ENCODE peak calls at places on chromosomes 16 and 17, in six cellular contexts. W is mesendoderm, M is mesenchymal stem cell, Z is H9, J is neuronal stem cell, Y is H1. O is an unnamed sample.

GRCh38 chr17:40550608-40551007 is 14.7 kb downstream of the CCR7 start:
- DNase-seq in W (no peak), M (peak), Z (no peak), J (no peak), Y (no peak), O (peak)

GRCh38 chr16:53876811-53877210 is 172.9 kb downstream of the FTO start:
- DNase-seq in W (no peak), M (no peak), Z (no peak), J (no peak), Y (no peak), O (no peak)

GRCh38 chr17:27502526-27503324 is 46.5 kb downstream of the KSR1 start:
- DNase-seq in W (no peak), M (peak), Z (no peak), J (no peak), Y (no peak), O (peak)

GRCh38 chr17:79991924-79992656 is 43.6 kb downstream of the TBC1D16 start:
- DNase-seq in W (peak), M (peak), Z (peak), J (no peak), Y (no peak), O (peak)

GRCh38 chr16:19912445-19913305 is 28.0 kb upstream of the GPRC5B start:
- DNase-seq in W (peak), M (peak), Z (no peak), J (no peak), Y (no peak), O (peak)

GRCh38 chr17:19897108-19897854 is 29.5 kb upstream of the ULK2 start:
- DNase-seq in W (no peak), M (peak), Z (no peak), J (no peak), Y (no peak), O (no peak)

GRCh38 chr16:81467072-81467471 is 22.5 kb downstream of the CMIP start:
- DNase-seq in W (no peak), M (no peak), Z (no peak), J (no peak), Y (no peak), O (no peak)

GRCh38 chr17:39737761-39738567 is at the start of gene GRB7:
- DNase-seq in W (peak), M (no peak), Z (peak), J (no peak), Y (no peak), O (no peak)

GRCh38 chr16:84907575-84907974 is 87.8 kb downstream of the CRISPLD2 start:
- DNase-seq in W (no peak), M (peak), Z (no peak), J (no peak), Y (no peak), O (peak)

GRCh38 chr17:58338907-58339774 is 10.5 kb upstream of the TSPOAP1 start:
- DNase-seq in W (peak), M (peak), Z (peak), J (no peak), Y (no peak), O (peak)

GRCh38 chr16:22191966-22192260 is 14.2 kb upstream of the EEF2K start:
- DNase-seq in W (no peak), M (no peak), Z (no peak), J (no peak), Y (no peak), O (peak)

GRCh38 chr17:31571124-31571892 is 179.8 kb downstream of the RAB11FIP4 start:
- DNase-seq in W (no peak), M (peak), Z (no peak), J (no peak), Y (no peak), O (peak)

GRCh38 chr17:70144260-70144846 is 25.0 kb upstream of the KCNJ2 start:
- DNase-seq in W (no peak), M (peak), Z (no peak), J (peak), Y (no peak), O (peak)

GRCh38 chr17:41510251-41511065 is 5.0 kb upstream of the KRT13 start:
- DNase-seq in W (peak), M (no peak), Z (peak), J (no peak), Y (no peak), O (no peak)

GRCh38 chr17:73782641-73783381 is 138.6 kb upstream of the SDK2 start:
- DNase-seq in W (peak), M (no peak), Z (peak), J (no peak), Y (no peak), O (no peak)

GRCh38 chr17:29572691-29573557 is 4.4 kb downstream of the TP53I13 start:
- DNase-seq in W (no peak), M (peak), Z (peak), J (peak), Y (no peak), O (peak)

GRCh38 chr16:69031877-69032301 is 73.6 kb upstream of the HAS3 start:
- DNase-seq in W (no peak), M (no peak), Z (no peak), J (no peak), Y (no peak), O (no peak)

GRCh38 chr17:65062168-65062915 is 5.8 kb upstream of the GNA13 start:
- DNase-seq in W (peak), M (peak), Z (no peak), J (no peak), Y (no peak), O (no peak)

GRCh38 chr16:25118851-25119584 is 7.5 kb downstream of the LCMT1 start:
- DNase-seq in W (no peak), M (no peak), Z (no peak), J (no peak), Y (no peak), O (no peak)

GRCh38 chr16:12584488-12585233 is 219.0 kb downstream of the CPPED1 start:
- DNase-seq in W (peak), M (no peak), Z (no peak), J (no peak), Y (no peak), O (no peak)

GRCh38 chr17:79907855-79908254 is 68.6 kb upstream of the CBX4 start:
- DNase-seq in W (no peak), M (no peak), Z (no peak), J (no peak), Y (no peak), O (peak)

GRCh38 chr17:44522883-44523671 is 19.9 kb upstream of the GPATCH8 start:
- DNase-seq in W (peak), M (peak), Z (peak), J (no peak), Y (no peak), O (peak)

GRCh38 chr16:4032768-4033167 is 83.5 kb downstream of the ADCY9 start:
- DNase-seq in W (no peak), M (no peak), Z (no peak), J (no peak), Y (no peak), O (peak)

GRCh38 chr16:11744075-11744470 is 1.4 kb upstream of the TXNDC11 start:
- DNase-seq in W (no peak), M (no peak), Z (no peak), J (no peak), Y (no peak), O (no peak)

GRCh38 chr17:2683912-2684311 is 27.7 kb downstream of the CLUH start:
- DNase-seq in W (no peak), M (no peak), Z (no peak), J (no peak), Y (no peak), O (peak)

GRCh38 chr17:38885728-38886642 is 16.1 kb downstream of the LASP1 start:
- DNase-seq in W (peak), M (peak), Z (peak), J (no peak), Y (no peak), O (peak)

GRCh38 chr16:566475-567361 is at the start of gene NHLRC4:
- DNase-seq in W (peak), M (peak), Z (peak), J (no peak), Y (no peak), O (peak)

GRCh38 chr17:46063239-46063638 is 64.2 kb downstream of the STH start:
- DNase-seq in W (peak), M (peak), Z (no peak), J (no peak), Y (no peak), O (peak)

GRCh38 chr17:81306898-81307510 is 11.9 kb upstream of the SLC38A10 start:
- DNase-seq in W (no peak), M (no peak), Z (no peak), J (no peak), Y (no peak), O (no peak)

GRCh38 chr17:38428150-38428642 is at the start of gene ARHGAP23:
- DNase-seq in W (peak), M (peak), Z (peak), J (no peak), Y (no peak), O (peak)

GRCh38 chr16:50284131-50284911 is 18.0 kb downstream of the ADCY7 start:
- DNase-seq in W (no peak), M (no peak), Z (no peak), J (no peak), Y (no peak), O (no peak)

GRCh38 chr17:83080641-83081560 is 1.5 kb downstream of the METRNL start:
- DNase-seq in W (no peak), M (peak), Z (no peak), J (no peak), Y (no peak), O (peak)

GRCh38 chr17:2977157-2977556 is 86.2 kb downstream of the OR1D5 start:
- DNase-seq in W (no peak), M (no peak), Z (no peak), J (no peak), Y (no peak), O (peak)

GRCh38 chr17:49618112-49618611 is 42.5 kb downstream of the NXPH3 start:
- DNase-seq in W (no peak), M (no peak), Z (no peak), J (no peak), Y (no peak), O (peak)

GRCh38 chr17:77211681-77212080 is 70.9 kb downstream of the SEC14L1 start:
- DNase-seq in W (no peak), M (no peak), Z (no peak), J (no peak), Y (no peak), O (no peak)

GRCh38 chr17:77210946-77211541 is 70.3 kb downstream of the SEC14L1 start:
- DNase-seq in W (no peak), M (no peak), Z (no peak), J (no peak), Y (no peak), O (no peak)

GRCh38 chr17:77208856-77209255 is 68.1 kb downstream of the SEC14L1 start:
- DNase-seq in W (no peak), M (peak), Z (no peak), J (no peak), Y (no peak), O (peak)

GRCh38 chr17:77209330-77209748 is 68.6 kb downstream of the SEC14L1 start:
- DNase-seq in W (no peak), M (no peak), Z (no peak), J (no peak), Y (no peak), O (no peak)

DNA sequence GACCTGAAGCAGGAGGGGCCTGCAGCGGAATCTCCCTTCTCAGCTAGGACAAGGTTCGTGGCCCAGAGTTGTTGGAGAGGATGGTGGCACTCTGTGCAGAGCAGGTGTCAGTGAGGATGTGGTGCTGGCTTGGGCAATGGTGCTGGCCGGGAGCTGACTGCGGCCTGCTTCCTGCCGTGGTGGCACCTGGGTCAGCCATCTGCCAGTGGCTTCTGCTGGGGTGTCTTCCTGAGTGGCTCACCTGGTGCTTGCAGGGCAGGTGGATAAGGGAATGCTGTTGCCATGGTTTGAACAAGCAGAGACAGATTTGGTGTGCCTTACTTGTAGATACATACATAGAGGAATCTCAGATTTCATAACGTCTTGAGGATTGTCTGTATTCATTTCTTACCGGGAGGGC is 69.6 kb downstream of the SEC14L1 start:
- DNase-seq in W (no peak), M (no peak), Z (no peak), J (no peak), Y (no peak), O (no peak)
- H3K4ac ChIP-seq in W (no peak), M (no peak), Z (no peak), J (no peak), Y (no peak), O (no peak)

GRCh38 chr16:70678898-70679652 is 6.8 kb downstream of the MTSS2 start:
- DNase-seq in W (peak), M (no peak), Z (no peak), J (no peak), Y (no peak), O (no peak)

GRCh38 chr16:70678121-70678897 is 7.5 kb downstream of the MTSS2 start:
- DNase-seq in W (no peak), M (no peak), Z (no peak), J (no peak), Y (no peak), O (no peak)

GRCh38 chr16:70675851-70676513 is 9.9 kb downstream of the MTSS2 start:
- DNase-seq in W (no peak), M (no peak), Z (no peak), J (no peak), Y (no peak), O (no peak)

GRCh38 chr16:70677499-70678120 is 8.2 kb downstream of the MTSS2 start:
- DNase-seq in W (no peak), M (no peak), Z (no peak), J (no peak), Y (no peak), O (no peak)

DNA sequence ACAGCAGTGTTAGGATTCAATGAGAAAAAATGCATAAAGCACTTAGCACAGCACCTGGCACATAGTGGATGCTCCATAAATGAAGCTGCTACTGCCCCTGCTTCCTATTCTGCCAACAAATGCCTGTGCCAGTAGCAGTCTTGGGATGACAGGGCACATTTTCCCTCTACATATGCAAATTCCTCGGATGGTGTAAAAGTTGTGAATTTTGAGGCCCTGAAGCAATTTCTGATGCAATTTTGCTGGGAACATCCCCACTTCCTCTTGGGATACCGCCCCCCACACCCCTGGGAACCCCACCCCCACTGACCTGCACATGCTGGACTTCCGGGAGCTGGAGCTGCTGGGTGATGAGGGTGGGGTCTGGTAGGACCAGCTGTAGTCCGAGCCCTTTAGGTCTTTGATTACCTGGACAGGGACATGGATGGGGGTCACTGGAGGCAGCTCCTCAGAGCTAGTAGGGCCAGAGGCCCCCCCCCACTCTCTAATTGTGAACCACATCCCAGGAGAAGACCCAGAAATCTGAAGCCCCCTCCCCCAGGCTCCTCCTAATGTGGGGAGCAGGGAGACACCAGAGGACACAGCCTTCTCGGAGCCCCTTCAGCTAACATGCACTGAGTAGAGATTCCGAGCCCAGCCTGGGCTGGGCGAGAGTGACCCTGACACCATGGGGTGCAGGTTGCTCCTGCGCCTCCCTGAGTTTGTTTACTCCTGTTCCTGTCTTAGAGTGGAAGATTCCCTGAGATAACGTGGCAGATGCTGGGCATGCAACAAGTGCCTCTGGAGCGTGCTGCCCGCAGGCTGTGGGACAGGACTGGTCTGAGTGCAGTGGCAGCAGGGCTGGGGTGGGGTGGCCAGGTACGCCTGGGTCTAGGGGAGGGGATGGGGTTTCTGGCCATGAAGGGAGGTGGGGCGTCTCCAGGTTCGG is 9.0 kb downstream of the MTSS2 start:
- DNase-seq in W (peak), M (no peak), Z (no peak), J (no peak), Y (no peak), O (no peak)
- H3K27ac ChIP-seq in W (no peak), M (no peak), Z (no peak), J (no peak), Y (no peak), O (no peak)

DNA sequence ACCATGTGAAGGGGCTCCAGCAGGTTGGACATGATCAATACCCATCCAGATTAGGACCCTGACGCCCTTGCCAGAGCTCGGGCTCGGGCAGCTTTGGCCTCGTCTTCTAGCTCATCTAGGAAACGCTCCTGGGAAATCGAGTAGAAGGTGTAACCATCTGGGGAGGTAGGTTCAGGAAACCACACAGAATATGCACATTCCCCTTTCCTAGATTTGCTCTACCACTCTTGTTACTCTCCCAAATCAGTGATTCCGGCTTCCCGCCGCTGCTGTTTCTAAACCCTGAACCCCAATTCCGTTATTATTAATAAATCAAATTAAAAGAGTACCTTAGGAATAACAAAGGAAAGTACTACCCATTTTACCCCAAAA is 507 bp downstream of the COA3 start:
- DNase-seq in W (no peak), M (no peak), Z (no peak), J (no peak), Y (no peak), O (no peak)
- H3K4ac ChIP-seq in W (no peak), M (no peak), Z (no peak), J (no peak), Y (no peak), O (peak)

GRCh38 chr17:35373532-35373983 is at the start of gene SLFN11:
- DNase-seq in W (peak), M (peak), Z (peak), J (no peak), Y (no peak), O (peak)
- H3K27ac ChIP-seq in W (no peak), M (no peak), Z (no peak), J (no peak), Y (no peak), O (peak)

GRCh38 chr16:71920658-71921057 is 25.3 kb downstream of the IST1 start:
- DNase-seq in W (no peak), M (no peak), Z (no peak), J (no peak), Y (no peak), O (no peak)
- H3K4ac ChIP-seq in W (no peak), M (no peak), Z (no peak), J (no peak), Y (no peak), O (no peak)

GRCh38 chr17:17669851-17670232 is 11.4 kb upstream of the RAI1 start:
- DNase-seq in W (no peak), M (no peak), Z (no peak), J (no peak), Y (no peak), O (no peak)

GRCh38 chr17:17669081-17669850 is 12.0 kb upstream of the RAI1 start:
- DNase-seq in W (peak), M (no peak), Z (no peak), J (no peak), Y (no peak), O (peak)

GRCh38 chr17:17670701-17671319 is 10.4 kb upstream of the RAI1 start:
- DNase-seq in W (no peak), M (no peak), Z (no peak), J (no peak), Y (no peak), O (no peak)

GRCh38 chr17:17672453-17673368 is 8.5 kb upstream of the RAI1 start:
- DNase-seq in W (peak), M (no peak), Z (no peak), J (no peak), Y (no peak), O (no peak)

DNA sequence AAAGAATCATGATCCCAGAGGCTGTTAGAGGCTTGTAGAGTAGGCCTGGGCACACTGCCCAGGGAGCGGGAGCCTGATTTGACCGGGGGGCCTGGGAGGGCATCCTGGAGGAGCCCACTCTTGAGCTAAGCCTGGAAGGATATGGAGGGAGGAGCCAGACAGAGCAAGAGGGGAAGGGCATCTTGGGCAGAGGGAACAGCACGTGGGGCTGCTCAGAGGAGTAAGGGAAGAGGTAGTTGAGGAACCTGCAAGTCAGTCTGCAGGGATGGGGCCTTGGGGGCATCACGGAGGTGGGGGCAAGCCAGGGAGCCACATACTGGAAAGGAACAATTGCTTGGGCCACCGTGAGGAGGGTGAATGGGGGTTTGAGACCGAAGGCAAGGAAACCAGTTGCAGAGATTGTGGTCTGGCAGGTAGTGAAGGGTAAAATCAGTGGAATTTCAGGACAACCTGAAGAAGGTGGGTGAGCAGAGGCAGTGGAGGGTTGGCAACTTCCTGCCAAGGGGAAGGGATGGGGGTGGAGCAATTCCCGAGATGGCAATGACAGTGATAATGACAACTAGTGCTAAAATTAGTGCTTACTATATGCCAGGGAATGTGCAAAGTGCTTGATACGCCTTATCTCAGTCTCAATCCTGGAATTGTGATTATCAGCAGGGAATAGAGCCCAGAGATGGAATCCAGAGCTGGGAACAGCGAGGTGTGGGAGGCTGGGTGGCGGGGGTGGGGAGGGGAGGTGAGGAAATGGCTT is 9.7 kb upstream of the RAI1 start:
- DNase-seq in W (no peak), M (no peak), Z (no peak), J (no peak), Y (no peak), O (no peak)
- H3K27ac ChIP-seq in W (no peak), M (no peak), Z (no peak), J (no peak), Y (no peak), O (no peak)